ENCODE peak calls at places on chromosome 6, in four cellular contexts. Q is GM04504, J is dermis blood vessel endothelial cell, I is nucleus accumbens. A is an unnamed sample.

GRCh38 chr6:35737413-35738211 is 780 bp downstream of the ARMC12 start:
- DNase-seq in Q (peak), J (peak), I (no peak), A (peak)

GRCh38 chr6:43951063-43951755 is 176.0 kb downstream of the MRPL14 start:
- DNase-seq in J (peak), I (no peak), Q (no peak), A (no peak)

GRCh38 chr6:145977881-145978280 is 13.7 kb upstream of the SHPRH start:
- DNase-seq in J (no peak), I (no peak), Q (no peak), A (no peak)

GRCh38 chr6:16331328-16332174 is 93.2 kb downstream of the GMPR start:
- DNase-seq in J (peak), Q (no peak), I (peak), A (peak)

GRCh38 chr6:159529820-159530405 is 163.1 kb downstream of the SOD2 start:
- DNase-seq in Q (peak), I (no peak), J (no peak), A (no peak)

GRCh38 chr6:27332692-27333641 is 20.9 kb upstream of the POM121L2 start:
- DNase-seq in Q (no peak), I (no peak), J (peak), A (peak)

GRCh38 chr6:39567091-39567490 is 158.1 kb downstream of the KIF6 start:
- DNase-seq in J (no peak), I (no peak), Q (no peak), A (no peak)

GRCh38 chr6:57329933-57330332 is 12.5 kb downstream of the PRIM2 start:
- DNase-seq in J (no peak), I (no peak), Q (no peak), A (no peak)

GRCh38 chr6:16770701-16771569 is 9.7 kb upstream of the ATXN1 start:
- DNase-seq in I (no peak), Q (peak), J (peak), A (peak)

GRCh38 chr6:109059591-109060021 is 35.0 kb downstream of the SESN1 start:
- DNase-seq in Q (no peak), I (no peak), J (peak), A (no peak)

GRCh38 chr6:84862843-84863242 is 98.4 kb upstream of the TBX18 start:
- DNase-seq in Q (no peak), I (no peak), J (no peak), A (no peak)

GRCh38 chr6:121998631-121999030 is 400.8 kb upstream of the HSF2 start:
- DNase-seq in Q (no peak), J (no peak), I (no peak), A (no peak)

GRCh38 chr6:128494440-128494839 is 26.0 kb downstream of the PTPRK start:
- DNase-seq in Q (no peak), I (no peak), J (peak), A (no peak)

GRCh38 chr6:146788115-146788514 is 189.3 kb downstream of the ADGB start:
- DNase-seq in I (no peak), J (no peak), Q (no peak), A (no peak)

GRCh38 chr6:42193491-42193894 is 1.3 kb downstream of the GUCA1B start:
- DNase-seq in I (no peak), J (no peak), Q (no peak), A (no peak)

GRCh38 chr6:170265655-170266054 is 25.2 kb downstream of the DLL1 start:
- DNase-seq in I (no peak), J (no peak), Q (no peak), A (peak)

GRCh38 chr6:3013486-3013885 is 13.8 kb downstream of the NQO2 start:
- DNase-seq in Q (no peak), J (peak), I (no peak), A (no peak)

GRCh38 chr6:47083586-47084047 is 41.5 kb upstream of the ADGRF1 start:
- DNase-seq in Q (peak), I (no peak), J (peak), A (no peak)

GRCh38 chr6:106692823-106693216 is 63.4 kb downstream of the QRSL1 start:
- DNase-seq in I (no peak), J (no peak), Q (no peak), A (no peak)

GRCh38 chr6:26327450-26328264 is 37.3 kb upstream of the BTN3A2 start:
- DNase-seq in I (no peak), Q (no peak), J (peak), A (peak)

GRCh38 chr6:122452509-122452908 is 19.1 kb downstream of the SERINC1 start:
- DNase-seq in Q (no peak), J (no peak), I (no peak), A (no peak)

GRCh38 chr6:155530219-155530834 is 74.7 kb upstream of the NOX3 start:
- DNase-seq in Q (peak), I (no peak), J (peak), A (peak)

GRCh38 chr6:25027221-25027916 is 91.6 kb upstream of the RIPOR2 start:
- DNase-seq in Q (no peak), I (no peak), J (no peak), A (no peak)

GRCh38 chr6:48541669-48542068 is 430.7 kb upstream of the PTCHD4 start:
- DNase-seq in Q (no peak), I (no peak), J (no peak), A (no peak)

GRCh38 chr6:116568851-116569755 is 2.2 kb upstream of the RWDD1 start:
- DNase-seq in J (peak), I (no peak), Q (no peak), A (no peak)

GRCh38 chr6:16432075-16433032 is 194.0 kb downstream of the GMPR start:
- DNase-seq in Q (peak), I (no peak), J (no peak), A (no peak)

GRCh38 chr6:157842213-157842612 is 19.2 kb downstream of the SNX9 start:
- DNase-seq in I (no peak), Q (no peak), J (no peak), A (no peak)

GRCh38 chr6:25277857-25278256 is 1.3 kb upstream of the CARMIL1 start:
- DNase-seq in I (no peak), J (no peak), Q (no peak), A (no peak)

GRCh38 chr6:169501128-169501527 is 200.7 kb downstream of the WDR27 start:
- DNase-seq in Q (no peak), J (no peak), I (no peak), A (no peak)

GRCh38 chr6:158233214-158233795 is 65.2 kb downstream of the GTF2H5 start:
- DNase-seq in Q (no peak), I (no peak), J (peak), A (no peak)

GRCh38 chr6:20402181-20403079 is 751 bp downstream of the E2F3 start:
- DNase-seq in J (peak), Q (no peak), I (peak), A (peak)

GRCh38 chr6:134647861-134648260 is 302.0 kb downstream of the ALDH8A1 start:
- DNase-seq in I (no peak), J (no peak), Q (peak), A (no peak)

GRCh38 chr6:56716229-56716628 is 73.5 kb upstream of the DST start:
- DNase-seq in I (no peak), Q (no peak), J (no peak), A (no peak)

GRCh38 chr6:38012573-38012972 is 193.0 kb downstream of the ZFAND3 start:
- DNase-seq in I (no peak), Q (no peak), J (peak), A (peak)

GRCh38 chr6:76615395-76615794 is 542.9 kb upstream of the IMPG1 start:
- DNase-seq in J (no peak), I (no peak), Q (no peak), A (no peak)

GRCh38 chr6:131792091-131792496 is 15.7 kb upstream of the ENPP1 start:
- DNase-seq in J (no peak), I (no peak), Q (no peak), A (no peak)

A was measured in putamen.